ENCODE peak calls at places on chromosome 18, in ten cellular contexts. C is gastroesophageal sphincter; K is Right ventricle myocardium superior; W is lung; Y is omental fat pad; U is naive thymus-derived CD4-positive, alpha-beta T cell; J is left lung; T is central memory CD8-positive, alpha-beta T cell; B is activated T-helper 17 cell treated with anti-CD3 and anti-CD28 coated beads, Interleukin-2, amount 50 U/mL, for 72 hours; V is activated CD8-positive, alpha-beta T cell treated with anti-CD3 and anti-CD28 coated beads, Interleukin-2, amount 10 ng/mL, durations not matched to agents 7 days and 5 days. I is an unnamed sample.

GRCh38 chr18:77077401-77077800 is 55.2 kb downstream of the MBP start:
- ATAC-seq in K (no peak), V (no peak), B (no peak), J (no peak), C (no peak), W (no peak), U (no peak), Y (no peak), T (no peak), I (no peak)

GRCh38 chr18:74172697-74173433 is 24.5 kb downstream of the TIMM21 start:
- ATAC-seq in K (no peak), Y (no peak), T (no peak), J (no peak), B (no peak), U (no peak), C (no peak), V (no peak), W (no peak), I (peak; percentile 62)

GRCh38 chr18:79106084-79106483 is 36.9 kb downstream of the ATP9B start:
- ATAC-seq in K (no peak), J (no peak), C (no peak), T (no peak), W (no peak), U (no peak), B (no peak), V (no peak), Y (no peak), I (no peak)

GRCh38 chr18:4960578-4960977 is 236.5 kb downstream of the AKAIN1 start:
- ATAC-seq in W (no peak), V (no peak), T (no peak), J (no peak), B (no peak), Y (no peak), C (peak; percentile 25), U (no peak), K (no peak), I (no peak)

GRCh38 chr18:63216911-63217311 is 102.7 kb downstream of the BCL2 start:
- ATAC-seq in K (no peak), Y (no peak), T (peak; percentile 59), V (peak; percentile 29), W (no peak), C (no peak), B (peak; percentile 14), J (no peak), U (peak; percentile 73), I (peak; percentile 19)

GRCh38 chr18:23798824-23799223 is 109.6 kb downstream of the LAMA3 start:
- ATAC-seq in W (no peak), Y (peak; percentile 77), C (no peak), J (no peak), T (no peak), B (no peak), V (no peak), U (no peak), K (no peak), I (no peak)

GRCh38 chr18:2337552-2338141 is 233.7 kb downstream of the METTL4 start:
- ATAC-seq in T (no peak), V (peak; percentile 44), C (no peak), J (peak; percentile 62), Y (no peak), K (no peak), U (peak; percentile 71), W (no peak), B (no peak), I (peak; percentile 68)

GRCh38 chr18:79567481-79568147 is 112.0 kb upstream of the CTDP1 start:
- ATAC-seq in T (no peak), K (peak; percentile 85), B (no peak), V (no peak), C (peak; percentile 75), Y (no peak), U (no peak), W (no peak), J (peak; percentile 67), I (peak; percentile 86)

GRCh38 chr18:59742325-59743111 is 45.3 kb upstream of the CCBE1 start:
- ATAC-seq in C (no peak), T (no peak), V (no peak), Y (no peak), J (peak; percentile 93), U (no peak), B (no peak), K (peak; percentile 95), W (peak; percentile 81), I (peak; percentile 17)

GRCh38 chr18:32267463-32267862 is 77.6 kb downstream of the MEP1B start:
- ATAC-seq in W (no peak), T (no peak), U (no peak), V (no peak), J (peak; percentile 47), K (no peak), C (no peak), Y (no peak), B (no peak), I (no peak)

GRCh38 chr18:58556333-58557012 is 72.4 kb downstream of the ALPK2 start:
- ATAC-seq in W (no peak), U (no peak), B (no peak), Y (peak; percentile 77), J (peak; percentile 35), C (no peak), V (peak; percentile 11), K (peak; percentile 92), T (no peak), I (peak; percentile 43)

GRCh38 chr18:2997429-2997828 is 15.5 kb downstream of the LPIN2 start:
- ATAC-seq in J (no peak), V (no peak), K (no peak), T (no peak), B (peak; percentile 60), C (no peak), U (no peak), Y (no peak), W (no peak), I (no peak)

GRCh38 chr18:50775207-50775606 is 44.6 kb downstream of the MRO start:
- ATAC-seq in C (no peak), J (no peak), U (no peak), B (no peak), V (no peak), W (no peak), Y (no peak), T (no peak), K (no peak), I (no peak)

GRCh38 chr18:6589979-6590725 is 139.4 kb upstream of the ARHGAP28 start:
- ATAC-seq in K (no peak), T (no peak), W (no peak), C (no peak), B (no peak), V (no peak), J (no peak), Y (no peak), U (no peak), I (peak; percentile 81)

GRCh38 chr18:79354350-79354749 is 41.4 kb upstream of the NFATC1 start:
- ATAC-seq in W (no peak), T (no peak), U (no peak), Y (no peak), C (no peak), B (no peak), V (no peak), J (no peak), K (no peak), I (no peak)

GRCh38 chr18:26863122-26863879 is 2.2 kb downstream of the AQP4 start:
- ATAC-seq in J (peak; percentile 87), Y (no peak), C (peak; percentile 63), W (peak; percentile 75), U (no peak), B (no peak), V (no peak), T (no peak), K (peak; percentile 95), I (peak; percentile 37)

GRCh38 chr18:45169610-45170009 is 445.7 kb upstream of the SLC14A2 start:
- ATAC-seq in V (no peak), C (peak; percentile 85), W (peak; percentile 50), U (peak; percentile 34), J (peak; percentile 64), T (no peak), Y (peak; percentile 76), K (peak; percentile 76), B (peak; percentile 44), I (no peak)

GRCh38 chr18:26813043-26813442 is 52.5 kb downstream of the AQP4 start:
- ATAC-seq in V (no peak), B (no peak), C (peak; percentile 31), K (peak; percentile 71), T (no peak), J (peak; percentile 97), U (no peak), Y (no peak), W (peak; percentile 34), I (no peak)

GRCh38 chr18:79010802-79011201 is 31.2 kb downstream of the SALL3 start:
- ATAC-seq in W (no peak), U (no peak), C (no peak), V (no peak), J (no peak), B (peak; percentile 58), Y (no peak), T (no peak), K (no peak), I (no peak)

GRCh38 chr18:34637094-34637801 is 72.8 kb upstream of the DTNA start:
- ATAC-seq in Y (no peak), U (no peak), B (no peak), V (no peak), K (no peak), T (no peak), J (no peak), W (no peak), C (no peak), I (no peak)

GRCh38 chr18:49160075-49160930 is 209.5 kb upstream of the SMAD7 start:
- ATAC-seq in K (peak; percentile 36), J (peak; percentile 50), B (no peak), U (no peak), T (no peak), C (peak; percentile 83), Y (no peak), V (no peak), W (no peak), I (no peak)

GRCh38 chr18:50663626-50664441 is 103.9 kb downstream of the MAPK4 start:
- ATAC-seq in T (no peak), V (no peak), Y (no peak), J (no peak), W (no peak), K (no peak), U (no peak), C (no peak), B (no peak), I (no peak)

GRCh38 chr18:45173799-45174519 is 441.3 kb upstream of the SLC14A2 start:
- ATAC-seq in C (no peak), T (no peak), K (no peak), U (no peak), V (no peak), Y (no peak), B (no peak), J (no peak), W (no peak), I (no peak)

GRCh38 chr18:49898421-49898820 is 85.1 kb upstream of the ACAA2 start:
- ATAC-seq in C (no peak), B (peak; percentile 50), Y (no peak), W (no peak), V (peak; percentile 90), U (peak; percentile 68), T (peak; percentile 58), J (peak; percentile 86), K (peak; percentile 52), I (peak; percentile 65)

GRCh38 chr18:59514193-59514592 is 155.1 kb upstream of the LMAN1 start:
- ATAC-seq in W (peak; percentile 43), C (peak; percentile 69), U (no peak), T (no peak), K (peak; percentile 81), B (no peak), J (peak; percentile 64), Y (peak; percentile 22), V (no peak), I (peak; percentile 65)

GRCh38 chr18:22417496-22418188 is at the start of gene CTAGE1:
- ATAC-seq in V (no peak), W (no peak), K (no peak), B (no peak), T (no peak), Y (no peak), C (no peak), U (no peak), J (no peak), I (no peak)

GRCh38 chr18:57780318-57781127 is 22.6 kb downstream of the ATP8B1 start:
- ATAC-seq in C (peak; percentile 44), J (peak; percentile 76), W (peak; percentile 59), K (peak; percentile 36), Y (peak; percentile 79), B (no peak), V (no peak), T (no peak), U (no peak), I (peak; percentile 75)

GRCh38 chr18:58045265-58046086 is 1.4 kb downstream of the NEDD4L start:
- ATAC-seq in C (no peak), K (peak; percentile 8), V (no peak), W (peak; percentile 38), U (no peak), Y (peak; percentile 46), B (no peak), J (peak; percentile 54), T (no peak), I (peak; percentile 16)

I was measured in SK-N-SH treated with all-trans-retinoic acid at 6 μM for 48 hours.